ENCODE peak calls at places on chromosomes 11 and 22, in five cellular contexts. One of them, this sample, is unnamed.

GRCh38 chr11:129215506-129216245 is 23.6 kb upstream of the ARHGAP32 start:
- DNase-seq in AG10803: no peak
- DNase-seq in DMS153: no peak
- DNase-seq in stimulated activated CD8-positive, alpha-beta memory T cell treated with anti-CD3 and anti-CD28 coated beads, Interleukin-4, amount 100 ng/mL, for 24 hours: no peak
- DNase-seq in EH: no peak
- DNase-seq in this sample: no peak

GRCh38 chr22:50191041-50191740 is 5.5 kb downstream of the TRABD start:
- DNase-seq in DMS153: no peak
- DNase-seq in AG10803: no peak
- DNase-seq in stimulated activated CD8-positive, alpha-beta memory T cell treated with anti-CD3 and anti-CD28 coated beads, Interleukin-4, amount 100 ng/mL, for 24 hours: peak; percentile 52
- DNase-seq in EH: no peak
- DNase-seq in this sample: no peak

GRCh38 chr11:19328586-19329311 is 88.0 kb upstream of the E2F8 start:
- DNase-seq in DMS153: peak; percentile 17
- DNase-seq in AG10803: no peak
- DNase-seq in stimulated activated CD8-positive, alpha-beta memory T cell treated with anti-CD3 and anti-CD28 coated beads, Interleukin-4, amount 100 ng/mL, for 24 hours: no peak
- DNase-seq in EH: no peak
- DNase-seq in this sample: no peak

GRCh38 chr11:60905551-60906113 is 753 bp downstream of the PRPF19 start:
- DNase-seq in AG10803: peak; percentile 18
- DNase-seq in EH: peak; percentile 56
- DNase-seq in DMS153: no peak
- DNase-seq in stimulated activated CD8-positive, alpha-beta memory T cell treated with anti-CD3 and anti-CD28 coated beads, Interleukin-4, amount 100 ng/mL, for 24 hours: no peak
- DNase-seq in this sample: peak; percentile 74

GRCh38 chr11:125180413-125181305 is 16.1 kb downstream of the PKNOX2 start:
- DNase-seq in EH: no peak
- DNase-seq in AG10803: no peak
- DNase-seq in stimulated activated CD8-positive, alpha-beta memory T cell treated with anti-CD3 and anti-CD28 coated beads, Interleukin-4, amount 100 ng/mL, for 24 hours: no peak
- DNase-seq in DMS153: no peak
- DNase-seq in this sample: no peak

GRCh38 chr22:47190276-47190956 is 428.0 kb downstream of the TBC1D22A start:
- DNase-seq in stimulated activated CD8-positive, alpha-beta memory T cell treated with anti-CD3 and anti-CD28 coated beads, Interleukin-4, amount 100 ng/mL, for 24 hours: no peak
- DNase-seq in EH: no peak
- DNase-seq in AG10803: no peak
- DNase-seq in DMS153: no peak
- DNase-seq in this sample: no peak

GRCh38 chr11:74837191-74837590 is 88.5 kb downstream of the RNF169 start:
- DNase-seq in AG10803: peak; percentile 44
- DNase-seq in DMS153: no peak
- DNase-seq in stimulated activated CD8-positive, alpha-beta memory T cell treated with anti-CD3 and anti-CD28 coated beads, Interleukin-4, amount 100 ng/mL, for 24 hours: no peak
- DNase-seq in EH: no peak
- DNase-seq in this sample: no peak

GRCh38 chr11:1921576-1922141 is 2.2 kb downstream of the TNNT3 start:
- DNase-seq in DMS153: no peak
- DNase-seq in EH: peak; percentile 19
- DNase-seq in stimulated activated CD8-positive, alpha-beta memory T cell treated with anti-CD3 and anti-CD28 coated beads, Interleukin-4, amount 100 ng/mL, for 24 hours: no peak
- DNase-seq in AG10803: peak; percentile 53
- DNase-seq in this sample: no peak

GRCh38 chr22:27992294-27993165 is 73.5 kb upstream of the PITPNB start:
- DNase-seq in AG10803: no peak
- DNase-seq in stimulated activated CD8-positive, alpha-beta memory T cell treated with anti-CD3 and anti-CD28 coated beads, Interleukin-4, amount 100 ng/mL, for 24 hours: no peak
- DNase-seq in DMS153: no peak
- DNase-seq in EH: no peak
- DNase-seq in this sample: no peak

GRCh38 chr22:24819941-24820461 is 14.0 kb downstream of the SGSM1 start:
- DNase-seq in DMS153: no peak
- DNase-seq in stimulated activated CD8-positive, alpha-beta memory T cell treated with anti-CD3 and anti-CD28 coated beads, Interleukin-4, amount 100 ng/mL, for 24 hours: no peak
- DNase-seq in AG10803: no peak
- DNase-seq in EH: no peak
- DNase-seq in this sample: peak; percentile 61

GRCh38 chr11:62133328-62134065 is 9.7 kb downstream of the INCENP start:
- DNase-seq in stimulated activated CD8-positive, alpha-beta memory T cell treated with anti-CD3 and anti-CD28 coated beads, Interleukin-4, amount 100 ng/mL, for 24 hours: no peak
- DNase-seq in DMS153: no peak
- DNase-seq in AG10803: peak; percentile 32
- DNase-seq in EH: no peak
- DNase-seq in this sample: no peak

GRCh38 chr11:27699242-27699925 is 871 bp downstream of the BDNF start:
- DNase-seq in stimulated activated CD8-positive, alpha-beta memory T cell treated with anti-CD3 and anti-CD28 coated beads, Interleukin-4, amount 100 ng/mL, for 24 hours: no peak
- DNase-seq in EH: peak; percentile 53
- DNase-seq in AG10803: no peak
- DNase-seq in DMS153: no peak
- DNase-seq in this sample: peak; percentile 56

GRCh38 chr11:83033972-83034672 is 37.6 kb downstream of the RAB30 start:
- DNase-seq in DMS153: no peak
- DNase-seq in AG10803: peak; percentile 97
- DNase-seq in stimulated activated CD8-positive, alpha-beta memory T cell treated with anti-CD3 and anti-CD28 coated beads, Interleukin-4, amount 100 ng/mL, for 24 hours: no peak
- DNase-seq in EH: peak; percentile 92
- DNase-seq in this sample: peak; percentile 38

GRCh38 chr11:1546077-1546535 is 26.0 kb downstream of the DUSP8 start:
- DNase-seq in DMS153: peak; percentile 38
- DNase-seq in EH: no peak
- DNase-seq in AG10803: no peak
- DNase-seq in stimulated activated CD8-positive, alpha-beta memory T cell treated with anti-CD3 and anti-CD28 coated beads, Interleukin-4, amount 100 ng/mL, for 24 hours: no peak
- DNase-seq in this sample: peak; percentile 91

GRCh38 chr11:3123761-3124733 is 41.1 kb downstream of the OSBPL5 start:
- DNase-seq in AG10803: peak; percentile 96
- DNase-seq in DMS153: no peak
- DNase-seq in stimulated activated CD8-positive, alpha-beta memory T cell treated with anti-CD3 and anti-CD28 coated beads, Interleukin-4, amount 100 ng/mL, for 24 hours: no peak
- DNase-seq in EH: peak; percentile 97
- DNase-seq in this sample: no peak

GRCh38 chr11:45259607-45260006 is 26.5 kb downstream of the SYT13 start:
- DNase-seq in EH: peak; percentile 39
- DNase-seq in stimulated activated CD8-positive, alpha-beta memory T cell treated with anti-CD3 and anti-CD28 coated beads, Interleukin-4, amount 100 ng/mL, for 24 hours: no peak
- DNase-seq in AG10803: peak; percentile 43
- DNase-seq in DMS153: no peak
- DNase-seq in this sample: peak; percentile 73

GRCh38 chr11:67572747-67573419 is 10.7 kb upstream of the GSTP1 start:
- DNase-seq in stimulated activated CD8-positive, alpha-beta memory T cell treated with anti-CD3 and anti-CD28 coated beads, Interleukin-4, amount 100 ng/mL, for 24 hours: no peak
- DNase-seq in EH: peak; percentile 65
- DNase-seq in DMS153: peak; percentile 70
- DNase-seq in AG10803: peak; percentile 48
- DNase-seq in this sample: peak; percentile 96

GRCh38 chr11:69403556-69404215 is 77.8 kb upstream of the LINC01488 start:
- DNase-seq in AG10803: peak; percentile 44
- DNase-seq in DMS153: no peak
- DNase-seq in stimulated activated CD8-positive, alpha-beta memory T cell treated with anti-CD3 and anti-CD28 coated beads, Interleukin-4, amount 100 ng/mL, for 24 hours: no peak
- DNase-seq in EH: peak; percentile 85
- DNase-seq in this sample: no peak

GRCh38 chr11:129853508-129854228 is 38.0 kb downstream of the TMEM45B start:
- DNase-seq in AG10803: no peak
- DNase-seq in stimulated activated CD8-positive, alpha-beta memory T cell treated with anti-CD3 and anti-CD28 coated beads, Interleukin-4, amount 100 ng/mL, for 24 hours: no peak
- DNase-seq in EH: no peak
- DNase-seq in DMS153: peak; percentile 93
- DNase-seq in this sample: peak; percentile 98

GRCh38 chr22:36510966-36511881 is 4.4 kb upstream of the FOXRED2 start:
- DNase-seq in stimulated activated CD8-positive, alpha-beta memory T cell treated with anti-CD3 and anti-CD28 coated beads, Interleukin-4, amount 100 ng/mL, for 24 hours: no peak
- DNase-seq in EH: peak; percentile 59
- DNase-seq in DMS153: no peak
- DNase-seq in AG10803: peak; percentile 48
- DNase-seq in this sample: peak; percentile 41

GRCh38 chr22:43889366-43890253 is 2.2 kb downstream of the PNPLA5 start:
- DNase-seq in stimulated activated CD8-positive, alpha-beta memory T cell treated with anti-CD3 and anti-CD28 coated beads, Interleukin-4, amount 100 ng/mL, for 24 hours: no peak
- DNase-seq in EH: peak; percentile 51
- DNase-seq in DMS153: no peak
- DNase-seq in AG10803: peak; percentile 42
- DNase-seq in this sample: peak; percentile 19

GRCh38 chr11:76329983-76330382 is 50.9 kb downstream of the THAP12 start:
- DNase-seq in stimulated activated CD8-positive, alpha-beta memory T cell treated with anti-CD3 and anti-CD28 coated beads, Interleukin-4, amount 100 ng/mL, for 24 hours: no peak
- DNase-seq in AG10803: no peak
- DNase-seq in EH: no peak
- DNase-seq in DMS153: no peak
- DNase-seq in this sample: no peak

GRCh38 chr11:35031869-35032268 is 107.1 kb upstream of the CD44 start:
- DNase-seq in DMS153: no peak
- DNase-seq in AG10803: no peak
- DNase-seq in EH: peak; percentile 90
- DNase-seq in stimulated activated CD8-positive, alpha-beta memory T cell treated with anti-CD3 and anti-CD28 coated beads, Interleukin-4, amount 100 ng/mL, for 24 hours: no peak
- DNase-seq in this sample: no peak

GRCh38 chr11:117824571-117825537 is at the start of gene FXYD2:
- DNase-seq in EH: no peak
- DNase-seq in stimulated activated CD8-positive, alpha-beta memory T cell treated with anti-CD3 and anti-CD28 coated beads, Interleukin-4, amount 100 ng/mL, for 24 hours: no peak
- DNase-seq in DMS153: no peak
- DNase-seq in AG10803: no peak
- DNase-seq in this sample: peak; percentile 36

GRCh38 chr11:74984730-74985129 is 4.0 kb upstream of the NEU3 start:
- DNase-seq in AG10803: no peak
- DNase-seq in stimulated activated CD8-positive, alpha-beta memory T cell treated with anti-CD3 and anti-CD28 coated beads, Interleukin-4, amount 100 ng/mL, for 24 hours: no peak
- DNase-seq in DMS153: no peak
- DNase-seq in EH: no peak
- DNase-seq in this sample: no peak

GRCh38 chr22:47127441-47127871 is 365.0 kb downstream of the TBC1D22A start:
- DNase-seq in DMS153: no peak
- DNase-seq in AG10803: no peak
- DNase-seq in stimulated activated CD8-positive, alpha-beta memory T cell treated with anti-CD3 and anti-CD28 coated beads, Interleukin-4, amount 100 ng/mL, for 24 hours: no peak
- DNase-seq in EH: no peak
- DNase-seq in this sample: no peak

GRCh38 chr22:41216984-41217383 is 11.9 kb downstream of the L3MBTL2 start:
- DNase-seq in AG10803: no peak
- DNase-seq in DMS153: peak; percentile 39
- DNase-seq in EH: no peak
- DNase-seq in stimulated activated CD8-positive, alpha-beta memory T cell treated with anti-CD3 and anti-CD28 coated beads, Interleukin-4, amount 100 ng/mL, for 24 hours: no peak
- DNase-seq in this sample: peak; percentile 90